ENCODE peak calls at places on chromosomes 12 and 14, in five cellular contexts. L is transverse colon, R is HepG2, H is suprapubic skin, F is HCT116. A is an unnamed sample.

GRCh38 chr14:88422919-88423318 is 37.5 kb downstream of the SPATA7 start:
- DNase-seq in L (no peak), R (no peak), H (no peak), F (no peak), A (no peak)

GRCh38 chr14:97618401-97618800 is 821.2 kb downstream of the VRK1 start:
- DNase-seq in L (no peak), R (no peak), H (no peak), F (no peak), A (no peak)

GRCh38 chr12:119036878-119037493 is 55.6 kb downstream of the SRRM4 start:
- DNase-seq in L (peak), R (peak), H (no peak), F (no peak), A (no peak)

GRCh38 chr12:92290016-92290685 is 144.5 kb upstream of the BTG1 start:
- DNase-seq in L (no peak), R (no peak), H (no peak), F (no peak), A (no peak)

GRCh38 chr12:13229504-13229903 is 33.0 kb downstream of the EMP1 start:
- DNase-seq in L (no peak), R (no peak), H (no peak), F (no peak), A (no peak)

GRCh38 chr12:32240833-32241232 is 134.2 kb downstream of the BICD1 start:
- DNase-seq in L (no peak), R (no peak), H (no peak), F (no peak), A (no peak)

GRCh38 chr14:101017806-101018560 is 114.5 kb upstream of the RTL1 start:
- DNase-seq in L (peak), R (no peak), H (no peak), F (no peak), A (no peak)

GRCh38 chr12:94262228-94263010 is 114.0 kb downstream of the PLXNC1 start:
- DNase-seq in L (peak), R (no peak), H (peak), F (peak), A (peak)

GRCh38 chr14:104598461-104599273 is 5.9 kb downstream of the TMEM179 start:
- DNase-seq in L (no peak), R (no peak), H (no peak), F (no peak), A (no peak)

GRCh38 chr14:79852975-79853374 is 358.3 kb downstream of the DIO2 start:
- DNase-seq in L (no peak), R (no peak), H (no peak), F (no peak), A (no peak)

GRCh38 chr14:102213984-102214658 is 74.4 kb downstream of the WDR20 start:
- DNase-seq in L (no peak), R (no peak), H (no peak), F (no peak), A (no peak)

GRCh38 chr12:130633771-130634170 is 82.3 kb downstream of the RIMBP2 start:
- DNase-seq in L (peak), R (no peak), H (peak), F (no peak), A (peak)

GRCh38 chr14:79578470-79578869 is 632.8 kb downstream of the DIO2 start:
- DNase-seq in L (no peak), R (no peak), H (no peak), F (no peak), A (no peak)

GRCh38 chr14:90627478-90627877 is 188.8 kb downstream of the TTC7B start:
- DNase-seq in L (no peak), R (no peak), H (no peak), F (no peak), A (no peak)

GRCh38 chr14:102949062-102949800 is 26.8 kb downstream of the AMN start:
- DNase-seq in L (peak), R (no peak), H (no peak), F (no peak), A (no peak)

GRCh38 chr14:35335388-35336092 is 43.4 kb downstream of the PSMA6 start:
- DNase-seq in L (peak), R (peak), H (no peak), F (no peak), A (no peak)

GRCh38 chr14:101253948-101254347 is 307.3 kb upstream of the DIO3 start:
- DNase-seq in L (no peak), R (no peak), H (no peak), F (no peak), A (no peak)

GRCh38 chr12:89227774-89228173 is 124.5 kb downstream of the DUSP6 start:
- DNase-seq in L (no peak), R (no peak), H (no peak), F (no peak), A (no peak)

GRCh38 chr12:72444125-72444524 is 172.0 kb downstream of the TRHDE start:
- DNase-seq in L (no peak), R (no peak), H (no peak), F (no peak), A (no peak)

GRCh38 chr14:50031534-50032313 is 84.6 kb downstream of the VCPKMT start:
- DNase-seq in L (no peak), R (no peak), H (no peak), F (no peak), A (no peak)

GRCh38 chr14:105123266-105123665 is 45.3 kb downstream of the JAG2 start:
- DNase-seq in L (no peak), R (no peak), H (peak), F (no peak), A (no peak)

GRCh38 chr14:95645016-95645996 is 40.9 kb upstream of the TCL1B start:
- DNase-seq in L (no peak), R (no peak), H (no peak), F (no peak), A (no peak)
- TF ChIP-seq CTCF in L (no peak), R (no peak), H (no peak), F (no peak), A (no peak)

GRCh38 chr14:30125322-30125944 is 197.8 kb upstream of the PRKD1 start:
- DNase-seq in L (no peak), R (no peak), H (no peak), F (no peak), A (no peak)
- TF ChIP-seq POLR2AphosphoS5 in L (no peak), R (no peak), H (no peak), F (no peak), A (no peak)

GRCh38 chr12:132506328-132506727 is 16.4 kb downstream of the FBRSL1 start:
- DNase-seq in L (no peak), R (no peak), H (no peak), F (no peak), A (no peak)

GRCh38 chr12:132508248-132508740 is 18.3 kb downstream of the FBRSL1 start:
- DNase-seq in L (no peak), R (no peak), H (no peak), F (no peak), A (no peak)

GRCh38 chr12:132506730-132507538 is 17.0 kb downstream of the FBRSL1 start:
- DNase-seq in L (peak), R (no peak), H (peak), F (no peak), A (peak)

GRCh38 chr12:132508860-132509732 is 19.1 kb downstream of the FBRSL1 start:
- DNase-seq in L (no peak), R (no peak), H (no peak), F (no peak), A (no peak)

GRCh38 chr12:132507656-132508055 is 17.7 kb downstream of the FBRSL1 start:
- DNase-seq in L (no peak), R (no peak), H (no peak), F (no peak), A (no peak)
- TF ChIP-seq POLR2A in L (no peak), R (no peak), H (no peak), F (no peak), A (no peak)

DNA sequence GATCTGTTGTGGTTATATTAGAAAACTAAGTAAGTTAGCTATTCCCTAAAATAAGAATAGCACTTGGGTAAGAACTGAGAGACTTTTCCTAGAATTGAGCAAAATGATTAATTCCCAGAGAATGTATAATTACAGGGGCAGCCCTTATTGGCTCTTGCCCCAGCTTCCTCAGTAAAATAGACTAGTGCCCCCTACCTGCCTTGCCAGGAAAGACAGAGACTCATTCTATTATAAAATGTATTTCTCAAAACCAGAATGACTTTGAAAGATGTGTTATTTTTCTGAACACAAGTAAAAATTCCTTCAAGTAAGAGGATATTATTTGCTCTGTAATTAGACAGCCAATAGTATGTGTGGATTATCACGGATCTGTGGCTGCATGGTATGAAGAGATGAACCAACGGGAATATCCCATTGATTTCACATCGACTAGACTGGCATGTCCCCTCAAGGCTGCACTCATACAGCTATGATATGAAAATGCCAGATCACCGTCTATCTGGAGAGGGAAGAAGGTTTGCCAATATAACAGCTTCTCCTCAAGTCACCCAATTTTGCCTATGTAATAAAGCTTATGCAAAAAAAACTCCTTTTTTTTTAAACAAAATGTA is 7.4 kb upstream of the GLRX5 start:
- DNase-seq in L (peak), R (peak), H (no peak), F (no peak), A (no peak)
- TF ChIP-seq CTCF in L (peak), R (peak), H (peak), F (peak), A (peak)

GRCh38 chr14:68349900-68350323 is 443.0 kb downstream of the ZFP36L1 start:
- DNase-seq in L (no peak), R (peak), H (no peak), F (no peak), A (no peak)
- TF ChIP-seq POLR2AphosphoS5 in L (no peak), R (no peak), H (no peak), F (no peak), A (peak)